ENCODE peak calls at places on chromosomes 3 and 15, in ten cellular contexts. D, B, G, U, K, Y, J, I, C and E are unnamed samples.

GRCh38 chr3:139110072-139110830 is 65.6 kb upstream of the PRR23C start:
- DNase-seq in Y (no peak), I (no peak), B (no peak), K (no peak), U (peak; percentile 48), C (no peak), G (no peak), D (no peak), J (no peak), E (no peak)

GRCh38 chr3:146339262-146339808 is 88.4 kb upstream of the PLSCR4 start:
- DNase-seq in K (no peak), J (no peak), D (no peak), Y (no peak), C (no peak), U (no peak), B (no peak), G (no peak), I (no peak), E (no peak)

GRCh38 chr3:28612232-28612631 is 263.6 kb upstream of the AZI2 start:
- DNase-seq in I (no peak), K (no peak), J (no peak), U (peak; percentile 57), C (no peak), Y (no peak), D (no peak), G (no peak), B (no peak), E (no peak)

GRCh38 chr3:133933097-133934024 is 37.7 kb upstream of the RAB6B start:
- DNase-seq in C (no peak), K (no peak), U (no peak), B (no peak), D (no peak), G (no peak), I (no peak), J (no peak), Y (no peak), E (no peak)

GRCh38 chr3:27507111-27507510 is 22.9 kb upstream of the SLC4A7 start:
- DNase-seq in K (no peak), B (peak; percentile 63), J (no peak), D (no peak), U (no peak), Y (no peak), G (no peak), C (no peak), I (no peak), E (no peak)

GRCh38 chr3:69900331-69900730 is 99.2 kb upstream of the SAMMSON start:
- DNase-seq in I (no peak), G (no peak), K (no peak), D (no peak), C (no peak), B (no peak), U (no peak), Y (no peak), J (no peak), E (no peak)

GRCh38 chr3:125440559-125440955 is 65.4 kb upstream of the ZNF148 start:
- DNase-seq in C (no peak), K (no peak), G (no peak), B (no peak), Y (no peak), I (peak; percentile 68), U (no peak), J (no peak), D (no peak), E (no peak)

GRCh38 chr15:74787251-74788041 is 5.6 kb downstream of the CSK start:
- DNase-seq in B (peak; percentile 72), Y (no peak), I (peak; percentile 30), G (peak; percentile 58), K (peak; percentile 50), J (peak; percentile 86), C (peak; percentile 54), D (peak; percentile 95), U (no peak), E (peak; percentile 87)

GRCh38 chr15:89812126-89812846 is 2.4 kb downstream of the ANPEP start:
- DNase-seq in K (no peak), I (no peak), B (peak; percentile 74), G (no peak), U (no peak), Y (no peak), C (no peak), D (no peak), J (no peak), E (peak; percentile 58)

GRCh38 chr3:51568041-51568440 is 29.5 kb downstream of the RAD54L2 start:
- DNase-seq in C (no peak), I (peak; percentile 5), Y (no peak), U (no peak), D (no peak), B (no peak), G (no peak), J (no peak), K (no peak), E (no peak)

GRCh38 chr3:57727096-57727495 is 29.0 kb upstream of the SLMAP start:
- DNase-seq in C (peak; percentile 57), B (peak; percentile 42), I (no peak), U (no peak), K (no peak), J (no peak), G (no peak), D (no peak), Y (no peak), E (no peak)

GRCh38 chr3:152159328-152159727 is 109.4 kb upstream of the MBNL1 start:
- DNase-seq in B (peak; percentile 92), K (no peak), C (no peak), G (no peak), U (no peak), I (no peak), D (no peak), Y (no peak), J (no peak), E (no peak)

GRCh38 chr3:129022114-129022994 is 21.2 kb downstream of the EFCC1 start:
- DNase-seq in Y (no peak), D (no peak), U (no peak), G (no peak), J (no peak), I (no peak), B (peak; percentile 34), C (no peak), K (no peak), E (no peak)

GRCh38 chr15:51135276-51135675 is 40.6 kb upstream of the TNFAIP8L3 start:
- DNase-seq in I (no peak), C (no peak), G (no peak), B (no peak), U (no peak), D (no peak), K (no peak), J (no peak), Y (no peak), E (no peak)

GRCh38 chr3:194275721-194276120 is 75.4 kb downstream of the CPN2 start:
- DNase-seq in G (no peak), I (no peak), Y (no peak), D (no peak), B (no peak), J (no peak), C (no peak), K (no peak), U (no peak), E (no peak)

GRCh38 chr3:46899151-46900006 is 21.9 kb downstream of the PTH1R start:
- DNase-seq in C (no peak), U (no peak), I (no peak), D (no peak), K (no peak), B (no peak), Y (no peak), G (no peak), J (no peak), E (no peak)

GRCh38 chr3:118792191-118792590 is 242.5 kb downstream of the IGSF11 start:
- DNase-seq in U (no peak), G (no peak), D (no peak), J (no peak), I (no peak), Y (no peak), B (no peak), C (no peak), K (no peak), E (no peak)